ENCODE peak calls at places on chromosomes 1 and 21, in ten cellular contexts. One of them, this sample, is unnamed.

GRCh38 chr1:63817700-63818099 is 43.9 kb downstream of the ROR1 start:
- DNase-seq in A549: no peak
- DNase-seq in Calu3: no peak
- DNase-seq in T-helper 2 cell treated with Interferon-gamma antibody and Interleukin-4, amounts not matched to agents 5 μg/mL and 100 μg/mL, for 36 hours: no peak
- DNase-seq in left ventricle myocardium superior: no peak
- DNase-seq in sigmoid colon: no peak
- DNase-seq in SHP77: no peak
- DNase-seq in astrocyte of the hippocampus: no peak
- DNase-seq in mesendoderm: no peak
- DNase-seq in lung: no peak
- DNase-seq in this sample: no peak

GRCh38 chr1:203765029-203765837 is at the start of gene LAX1:
- DNase-seq in A549: no peak
- DNase-seq in Calu3: no peak
- DNase-seq in mesendoderm: no peak
- DNase-seq in astrocyte of the hippocampus: no peak
- DNase-seq in T-helper 2 cell treated with Interferon-gamma antibody and Interleukin-4, amounts not matched to agents 5 μg/mL and 100 μg/mL, for 36 hours: peak
- DNase-seq in sigmoid colon: no peak
- DNase-seq in left ventricle myocardium superior: no peak
- DNase-seq in SHP77: no peak
- DNase-seq in lung: no peak
- DNase-seq in this sample: peak

GRCh38 chr1:110234691-110235090 is 24.6 kb downstream of the KCNC4 start:
- DNase-seq in Calu3: no peak
- DNase-seq in left ventricle myocardium superior: no peak
- DNase-seq in T-helper 2 cell treated with Interferon-gamma antibody and Interleukin-4, amounts not matched to agents 5 μg/mL and 100 μg/mL, for 36 hours: no peak
- DNase-seq in SHP77: no peak
- DNase-seq in astrocyte of the hippocampus: no peak
- DNase-seq in A549: no peak
- DNase-seq in lung: no peak
- DNase-seq in mesendoderm: no peak
- DNase-seq in sigmoid colon: no peak
- DNase-seq in this sample: no peak

GRCh38 chr1:247362074-247362597 is 30.5 kb upstream of the ZNF496 start:
- DNase-seq in T-helper 2 cell treated with Interferon-gamma antibody and Interleukin-4, amounts not matched to agents 5 μg/mL and 100 μg/mL, for 36 hours: no peak
- DNase-seq in SHP77: no peak
- DNase-seq in Calu3: no peak
- DNase-seq in lung: no peak
- DNase-seq in left ventricle myocardium superior: no peak
- DNase-seq in A549: no peak
- DNase-seq in mesendoderm: no peak
- DNase-seq in sigmoid colon: no peak
- DNase-seq in astrocyte of the hippocampus: no peak
- DNase-seq in this sample: no peak

GRCh38 chr1:178168535-178168934 is 74.6 kb downstream of the RASAL2 start:
- DNase-seq in A549: no peak
- DNase-seq in left ventricle myocardium superior: no peak
- DNase-seq in Calu3: no peak
- DNase-seq in mesendoderm: no peak
- DNase-seq in SHP77: no peak
- DNase-seq in T-helper 2 cell treated with Interferon-gamma antibody and Interleukin-4, amounts not matched to agents 5 μg/mL and 100 μg/mL, for 36 hours: no peak
- DNase-seq in sigmoid colon: no peak
- DNase-seq in astrocyte of the hippocampus: peak
- DNase-seq in lung: no peak
- DNase-seq in this sample: no peak

GRCh38 chr1:148263128-148263905 is 111.2 kb upstream of the NBPF11 start:
- DNase-seq in left ventricle myocardium superior: peak
- DNase-seq in A549: peak
- DNase-seq in mesendoderm: peak
- DNase-seq in T-helper 2 cell treated with Interferon-gamma antibody and Interleukin-4, amounts not matched to agents 5 μg/mL and 100 μg/mL, for 36 hours: peak
- DNase-seq in sigmoid colon: peak
- DNase-seq in Calu3: peak
- DNase-seq in SHP77: peak
- DNase-seq in lung: peak
- DNase-seq in astrocyte of the hippocampus: peak
- DNase-seq in this sample: no peak

GRCh38 chr1:4485398-4485797 is 169.0 kb upstream of the AJAP1 start:
- DNase-seq in left ventricle myocardium superior: no peak
- DNase-seq in astrocyte of the hippocampus: no peak
- DNase-seq in sigmoid colon: no peak
- DNase-seq in SHP77: no peak
- DNase-seq in A549: no peak
- DNase-seq in Calu3: no peak
- DNase-seq in T-helper 2 cell treated with Interferon-gamma antibody and Interleukin-4, amounts not matched to agents 5 μg/mL and 100 μg/mL, for 36 hours: no peak
- DNase-seq in lung: no peak
- DNase-seq in mesendoderm: peak
- DNase-seq in this sample: peak

GRCh38 chr1:170494369-170494768 is 37.6 kb upstream of the GORAB start:
- DNase-seq in lung: no peak
- DNase-seq in T-helper 2 cell treated with Interferon-gamma antibody and Interleukin-4, amounts not matched to agents 5 μg/mL and 100 μg/mL, for 36 hours: no peak
- DNase-seq in mesendoderm: peak
- DNase-seq in A549: no peak
- DNase-seq in sigmoid colon: no peak
- DNase-seq in Calu3: peak
- DNase-seq in left ventricle myocardium superior: no peak
- DNase-seq in SHP77: no peak
- DNase-seq in astrocyte of the hippocampus: peak
- DNase-seq in this sample: no peak

GRCh38 chr1:232378266-232379041 is 251.5 kb downstream of the SIPA1L2 start:
- DNase-seq in left ventricle myocardium superior: peak
- DNase-seq in A549: no peak
- DNase-seq in T-helper 2 cell treated with Interferon-gamma antibody and Interleukin-4, amounts not matched to agents 5 μg/mL and 100 μg/mL, for 36 hours: no peak
- DNase-seq in lung: no peak
- DNase-seq in mesendoderm: no peak
- DNase-seq in SHP77: peak
- DNase-seq in astrocyte of the hippocampus: no peak
- DNase-seq in Calu3: no peak
- DNase-seq in sigmoid colon: peak
- DNase-seq in this sample: no peak

GRCh38 chr1:192879416-192879815 is 70.6 kb downstream of the RGS2 start:
- DNase-seq in A549: no peak
- DNase-seq in astrocyte of the hippocampus: peak
- DNase-seq in T-helper 2 cell treated with Interferon-gamma antibody and Interleukin-4, amounts not matched to agents 5 μg/mL and 100 μg/mL, for 36 hours: no peak
- DNase-seq in left ventricle myocardium superior: no peak
- DNase-seq in mesendoderm: peak
- DNase-seq in Calu3: no peak
- DNase-seq in sigmoid colon: no peak
- DNase-seq in SHP77: no peak
- DNase-seq in lung: no peak
- DNase-seq in this sample: no peak

GRCh38 chr21:41024341-41025056 is 143.5 kb upstream of the BACE2 start:
- DNase-seq in Calu3: no peak
- DNase-seq in sigmoid colon: no peak
- DNase-seq in SHP77: no peak
- DNase-seq in T-helper 2 cell treated with Interferon-gamma antibody and Interleukin-4, amounts not matched to agents 5 μg/mL and 100 μg/mL, for 36 hours: no peak
- DNase-seq in A549: no peak
- DNase-seq in astrocyte of the hippocampus: peak
- DNase-seq in mesendoderm: peak
- DNase-seq in left ventricle myocardium superior: no peak
- DNase-seq in lung: no peak
- DNase-seq in this sample: no peak

GRCh38 chr1:33634143-33634542 is 161.7 kb downstream of the ZSCAN20 start:
- DNase-seq in Calu3: no peak
- DNase-seq in SHP77: no peak
- DNase-seq in A549: no peak
- DNase-seq in mesendoderm: no peak
- DNase-seq in sigmoid colon: no peak
- DNase-seq in left ventricle myocardium superior: no peak
- DNase-seq in lung: no peak
- DNase-seq in T-helper 2 cell treated with Interferon-gamma antibody and Interleukin-4, amounts not matched to agents 5 μg/mL and 100 μg/mL, for 36 hours: no peak
- DNase-seq in astrocyte of the hippocampus: no peak
- DNase-seq in this sample: no peak

GRCh38 chr1:27137544-27138075 is 17.3 kb downstream of the SLC9A1 start:
- DNase-seq in SHP77: peak
- DNase-seq in sigmoid colon: no peak
- DNase-seq in lung: peak
- DNase-seq in A549: no peak
- DNase-seq in astrocyte of the hippocampus: no peak
- DNase-seq in left ventricle myocardium superior: peak
- DNase-seq in T-helper 2 cell treated with Interferon-gamma antibody and Interleukin-4, amounts not matched to agents 5 μg/mL and 100 μg/mL, for 36 hours: no peak
- DNase-seq in Calu3: no peak
- DNase-seq in mesendoderm: no peak
- DNase-seq in this sample: no peak

GRCh38 chr1:204573563-204573925 is 57.3 kb downstream of the MDM4 start:
- DNase-seq in left ventricle myocardium superior: no peak
- DNase-seq in lung: no peak
- DNase-seq in mesendoderm: peak
- DNase-seq in Calu3: no peak
- DNase-seq in sigmoid colon: peak
- DNase-seq in astrocyte of the hippocampus: peak
- DNase-seq in T-helper 2 cell treated with Interferon-gamma antibody and Interleukin-4, amounts not matched to agents 5 μg/mL and 100 μg/mL, for 36 hours: no peak
- DNase-seq in A549: peak
- DNase-seq in SHP77: no peak
- DNase-seq in this sample: no peak

GRCh38 chr1:24920155-24920925 is 9.7 kb downstream of the RUNX3 start:
- DNase-seq in astrocyte of the hippocampus: no peak
- DNase-seq in A549: no peak
- DNase-seq in left ventricle myocardium superior: no peak
- DNase-seq in lung: no peak
- DNase-seq in sigmoid colon: peak
- DNase-seq in T-helper 2 cell treated with Interferon-gamma antibody and Interleukin-4, amounts not matched to agents 5 μg/mL and 100 μg/mL, for 36 hours: peak
- DNase-seq in Calu3: no peak
- DNase-seq in SHP77: no peak
- DNase-seq in mesendoderm: no peak
- DNase-seq in this sample: no peak

GRCh38 chr1:92464588-92465255 is 22.0 kb downstream of the GFI1 start:
- DNase-seq in sigmoid colon: no peak
- DNase-seq in SHP77: no peak
- DNase-seq in lung: no peak
- DNase-seq in astrocyte of the hippocampus: no peak
- DNase-seq in T-helper 2 cell treated with Interferon-gamma antibody and Interleukin-4, amounts not matched to agents 5 μg/mL and 100 μg/mL, for 36 hours: no peak
- DNase-seq in Calu3: no peak
- DNase-seq in left ventricle myocardium superior: no peak
- DNase-seq in A549: no peak
- DNase-seq in mesendoderm: no peak
- DNase-seq in this sample: no peak

GRCh38 chr1:204493882-204494280 is 724 bp downstream of the PIK3C2B start:
- DNase-seq in A549: peak
- DNase-seq in lung: peak
- DNase-seq in sigmoid colon: peak
- DNase-seq in astrocyte of the hippocampus: peak
- DNase-seq in SHP77: peak
- DNase-seq in T-helper 2 cell treated with Interferon-gamma antibody and Interleukin-4, amounts not matched to agents 5 μg/mL and 100 μg/mL, for 36 hours: peak
- DNase-seq in left ventricle myocardium superior: peak
- DNase-seq in mesendoderm: peak
- DNase-seq in Calu3: peak
- DNase-seq in this sample: no peak

GRCh38 chr21:44695176-44695575 is 1.8 kb upstream of the KRTAP10-12 start:
- DNase-seq in lung: no peak
- DNase-seq in A549: no peak
- DNase-seq in astrocyte of the hippocampus: no peak
- DNase-seq in left ventricle myocardium superior: no peak
- DNase-seq in T-helper 2 cell treated with Interferon-gamma antibody and Interleukin-4, amounts not matched to agents 5 μg/mL and 100 μg/mL, for 36 hours: no peak
- DNase-seq in SHP77: no peak
- DNase-seq in mesendoderm: no peak
- DNase-seq in Calu3: no peak
- DNase-seq in sigmoid colon: no peak
- DNase-seq in this sample: no peak

GRCh38 chr21:14617836-14618235 is 71.7 kb upstream of the SAMSN1 start:
- DNase-seq in T-helper 2 cell treated with Interferon-gamma antibody and Interleukin-4, amounts not matched to agents 5 μg/mL and 100 μg/mL, for 36 hours: no peak
- DNase-seq in A549: no peak
- DNase-seq in Calu3: no peak
- DNase-seq in astrocyte of the hippocampus: no peak
- DNase-seq in mesendoderm: no peak
- DNase-seq in lung: no peak
- DNase-seq in sigmoid colon: no peak
- DNase-seq in left ventricle myocardium superior: no peak
- DNase-seq in SHP77: no peak
- DNase-seq in this sample: no peak